ENCODE peak calls at places on chromosomes 7 and 10, in seven cellular contexts. V, B, C, R, M, F and H are unnamed samples.

GRCh38 chr7:75624134-75624832 is 114.5 kb downstream of the HIP1 start:
- DNase-seq in V (no peak), B (peak), C (no peak), R (no peak), M (no peak), F (no peak), H (no peak)

GRCh38 chr7:27175005-27175625 is 995 bp upstream of the HOXA10 start:
- DNase-seq in V (no peak), B (no peak), C (peak), R (peak), M (peak), F (no peak), H (no peak)

GRCh38 chr10:1241973-1242935 is 186.1 kb downstream of the WDR37 start:
- DNase-seq in V (peak), B (no peak), C (no peak), R (no peak), M (peak), F (no peak), H (no peak)

GRCh38 chr7:37193087-37193774 is 255.4 kb downstream of the ELMO1 start:
- DNase-seq in V (no peak), B (no peak), C (no peak), R (no peak), M (no peak), F (no peak), H (no peak)

GRCh38 chr10:132572545-132572937 is 35.0 kb downstream of the INPP5A start:
- DNase-seq in V (peak), B (no peak), C (no peak), R (no peak), M (peak), F (peak), H (no peak)

GRCh38 chr10:50244201-50244600 is 7.1 kb downstream of the ASAH2 start:
- DNase-seq in V (no peak), B (no peak), C (no peak), R (no peak), M (no peak), F (no peak), H (no peak)

GRCh38 chr10:104472505-104472904 is 118.9 kb downstream of the CFAP58 start:
- DNase-seq in V (no peak), B (no peak), C (no peak), R (no peak), M (no peak), F (no peak), H (no peak)

GRCh38 chr7:28904539-28905143 is 53.5 kb downstream of the TRIL start:
- DNase-seq in V (no peak), B (no peak), C (no peak), R (no peak), M (no peak), F (peak), H (no peak)

GRCh38 chr7:126803060-126803665 is 449.6 kb downstream of the GRM8 start:
- DNase-seq in V (peak), B (peak), C (no peak), R (peak), M (no peak), F (peak), H (peak)

GRCh38 chr7:31146026-31146425 is 93.9 kb downstream of the ADCYAP1R1 start:
- DNase-seq in V (no peak), B (no peak), C (no peak), R (no peak), M (no peak), F (no peak), H (no peak)

GRCh38 chr10:109883859-109884771 is 39.2 kb downstream of the XPNPEP1 start:
- DNase-seq in V (peak), B (peak), C (peak), R (peak), M (no peak), F (peak), H (peak)

GRCh38 chr10:116691079-116691398 is 51.3 kb downstream of the HSPA12A start:
- DNase-seq in V (no peak), B (no peak), C (no peak), R (no peak), M (no peak), F (no peak), H (no peak)

GRCh38 chr7:21013765-21014502 is 227.2 kb upstream of the SP8 start:
- DNase-seq in V (no peak), B (no peak), C (no peak), R (no peak), M (no peak), F (no peak), H (no peak)

GRCh38 chr7:130286881-130287280 is 6.1 kb upstream of the CPA4 start:
- DNase-seq in V (no peak), B (no peak), C (no peak), R (no peak), M (no peak), F (no peak), H (no peak)

GRCh38 chr7:149690688-149691446 is 82.5 kb downstream of the ZNF467 start:
- DNase-seq in V (peak), B (no peak), C (peak), R (no peak), M (no peak), F (peak), H (peak)

GRCh38 chr7:74365320-74366022 is 76.3 kb downstream of the CLIP2 start:
- DNase-seq in V (peak), B (no peak), C (no peak), R (peak), M (no peak), F (peak), H (no peak)

GRCh38 chr10:33099748-33100147 is 141.7 kb upstream of the ITGB1 start:
- DNase-seq in V (no peak), B (no peak), C (no peak), R (no peak), M (no peak), F (no peak), H (no peak)

GRCh38 chr10:44988957-44989620 is 10.5 kb upstream of the DEPP1 start:
- DNase-seq in V (no peak), B (no peak), C (no peak), R (no peak), M (no peak), F (no peak), H (no peak)

GRCh38 chr10:45453639-45454250 is 79.7 kb downstream of the ALOX5 start:
- DNase-seq in V (no peak), B (no peak), C (no peak), R (no peak), M (no peak), F (no peak), H (no peak)

GRCh38 chr10:17115683-17116082 is 13.9 kb downstream of the CUBN start:
- DNase-seq in V (peak), B (no peak), C (no peak), R (no peak), M (no peak), F (no peak), H (peak)

GRCh38 chr10:61821153-61821552 is 80.3 kb upstream of the ARID5B start:
- DNase-seq in V (no peak), B (no peak), C (no peak), R (no peak), M (no peak), F (no peak), H (peak)

GRCh38 chr7:98323597-98324322 is 42.3 kb downstream of the BRI3 start:
- DNase-seq in V (no peak), B (no peak), C (no peak), R (no peak), M (no peak), F (no peak), H (no peak)

GRCh38 chr10:102814456-102814871 is 22.7 kb downstream of the CYP17A1 start:
- DNase-seq in V (no peak), B (peak), C (peak), R (no peak), M (no peak), F (no peak), H (no peak)

GRCh38 chr7:142711722-142712616 is 37.3 kb upstream of the PRSS1 start:
- DNase-seq in V (peak), B (no peak), C (no peak), R (no peak), M (no peak), F (peak), H (peak)

GRCh38 chr7:104963991-104964385 is 50.0 kb upstream of the KMT2E start:
- DNase-seq in V (no peak), B (no peak), C (no peak), R (no peak), M (no peak), F (no peak), H (no peak)

GRCh38 chr7:81470084-81470723 is 299.6 kb downstream of the HGF start:
- DNase-seq in V (peak), B (peak), C (peak), R (peak), M (no peak), F (peak), H (peak)

GRCh38 chr10:29189272-29189671 is 99.6 kb upstream of the LYZL1 start:
- DNase-seq in V (no peak), B (no peak), C (no peak), R (no peak), M (no peak), F (no peak), H (no peak)

GRCh38 chr10:87578160-87578559 is 73.5 kb downstream of the MINPP1 start:
- DNase-seq in V (no peak), B (no peak), C (no peak), R (no peak), M (no peak), F (no peak), H (no peak)

GRCh38 chr7:2011266-2012043 is 221.3 kb downstream of the MAD1L1 start:
- DNase-seq in V (no peak), B (no peak), C (peak), R (no peak), M (peak), F (no peak), H (no peak)

GRCh38 chr10:49324711-49325110 is 25.7 kb downstream of the C10orf71 start:
- DNase-seq in V (peak), B (peak), C (no peak), R (no peak), M (no peak), F (no peak), H (no peak)

GRCh38 chr10:114359041-114359952 is 45.0 kb downstream of the AFAP1L2 start:
- DNase-seq in V (no peak), B (no peak), C (no peak), R (no peak), M (no peak), F (no peak), H (no peak)

GRCh38 chr10:102918817-102919236 is 733 bp downstream of the CNNM2 start:
- DNase-seq in V (peak), B (no peak), C (no peak), R (no peak), M (no peak), F (peak), H (no peak)

GRCh38 chr7:148698397-148699023 is at the start of gene CUL1:
- DNase-seq in V (peak), B (peak), C (peak), R (peak), M (peak), F (peak), H (peak)

GRCh38 chr7:138527746-138528223 is 67.7 kb downstream of the TRIM24 start:
- DNase-seq in V (no peak), B (no peak), C (no peak), R (no peak), M (no peak), F (no peak), H (no peak)

GRCh38 chr10:51079331-51079730 is 5.0 kb downstream of the PRKG1 start:
- DNase-seq in V (no peak), B (no peak), C (no peak), R (no peak), M (no peak), F (no peak), H (no peak)

GRCh38 chr7:155743197-155743596 is 69.1 kb downstream of the SHH start:
- DNase-seq in V (no peak), B (no peak), C (no peak), R (no peak), M (no peak), F (no peak), H (no peak)